ENCODE peak calls at places on chromosome 6, in four cellular contexts. F is NCI-H1092 treated with DMSO at 0.1 percent for 48 hours, S is NCI-H748 treated with DMSO at 0.1 percent for 48 hours, G is WTC11. Y is an unnamed sample.

GRCh38 chr6:128507337-128508310 is 12.8 kb downstream of the PTPRK start:
- DNase-seq in F (no peak), S (no peak), G (no peak), Y (no peak)

GRCh38 chr6:72738091-72738490 is 116.2 kb downstream of the KCNQ5 start:
- DNase-seq in F (no peak), S (no peak), G (no peak), Y (no peak)

GRCh38 chr6:34657037-34657306 is 39.6 kb downstream of the ILRUN start:
- DNase-seq in F (no peak), S (no peak), G (no peak), Y (peak)

GRCh38 chr6:14743465-14744211 is 502.2 kb upstream of the JARID2 start:
- DNase-seq in F (no peak), S (no peak), G (no peak), Y (no peak)

GRCh38 chr6:112400282-112400681 is 53.2 kb downstream of the RFPL4B start:
- DNase-seq in F (no peak), S (no peak), G (no peak), Y (no peak)

GRCh38 chr6:44133003-44133931 is 5.9 kb downstream of the TMEM63B start:
- DNase-seq in F (no peak), S (peak), G (peak), Y (peak)

GRCh38 chr6:3782876-3783832 is 31.6 kb upstream of the PXDC1 start:
- DNase-seq in F (no peak), S (no peak), G (no peak), Y (no peak)

GRCh38 chr6:144447487-144447886 is 162.4 kb downstream of the UTRN start:
- DNase-seq in F (no peak), S (no peak), G (no peak), Y (no peak)

GRCh38 chr6:31778193-31778592 is 1.1 kb upstream of the VWA7 start:
- DNase-seq in F (no peak), S (no peak), G (no peak), Y (no peak)

GRCh38 chr6:137332637-137333228 is 113.5 kb upstream of the IFNGR1 start:
- DNase-seq in F (no peak), S (no peak), G (no peak), Y (no peak)

GRCh38 chr6:89260310-89260709 is 43.2 kb upstream of the GABRR1 start:
- DNase-seq in F (no peak), S (no peak), G (no peak), Y (no peak)

GRCh38 chr6:139371421-139372253 is 2.8 kb downstream of the CITED2 start:
- DNase-seq in F (no peak), S (no peak), G (no peak), Y (peak)

GRCh38 chr6:69097948-69098347 is 462.9 kb downstream of the ADGRB3 start:
- DNase-seq in F (no peak), S (no peak), G (no peak), Y (no peak)

GRCh38 chr6:106119526-106119925 is 33.4 kb downstream of the PRDM1 start:
- DNase-seq in F (no peak), S (no peak), G (no peak), Y (no peak)

GRCh38 chr6:136607204-136607931 is 57.1 kb upstream of the MAP7 start:
- DNase-seq in F (no peak), S (peak), G (no peak), Y (no peak)

GRCh38 chr6:31899882-31900722 is 1.8 kb downstream of the ZBTB12 start:
- DNase-seq in F (no peak), S (no peak), G (no peak), Y (no peak)

GRCh38 chr6:43488667-43489276 is 11.4 kb downstream of the TJAP1 start:
- DNase-seq in F (no peak), S (no peak), G (no peak), Y (no peak)

GRCh38 chr6:11586117-11586516 is 48.6 kb downstream of the TMEM170B start:
- DNase-seq in F (no peak), S (no peak), G (no peak), Y (no peak)

GRCh38 chr6:93424303-93425064 is 5.1 kb upstream of the EPHA7 start:
- DNase-seq in F (no peak), S (no peak), G (no peak), Y (no peak)

GRCh38 chr6:82057846-82058554 is 189.5 kb downstream of the IBTK start:
- DNase-seq in F (peak), S (peak), G (no peak), Y (peak)

GRCh38 chr6:127515234-127515793 is 3.8 kb downstream of the MTCL3 start:
- DNase-seq in F (peak), S (peak), G (peak), Y (peak)

GRCh38 chr6:39114395-39114706 is 635 bp downstream of the SAYSD1 start:
- DNase-seq in F (no peak), S (peak), G (no peak), Y (no peak)

GRCh38 chr6:21331221-21331620 is 262.3 kb upstream of the SOX4 start:
- DNase-seq in F (no peak), S (no peak), G (no peak), Y (no peak)

GRCh38 chr6:157267109-157267611 is 56.2 kb downstream of the TMEM242 start:
- DNase-seq in F (no peak), S (no peak), G (peak), Y (no peak)

GRCh38 chr6:95431637-95432228 is 145.6 kb upstream of the MANEA start:
- DNase-seq in F (peak), S (peak), G (peak), Y (peak)

GRCh38 chr6:127249619-127250018 is 17.0 kb upstream of the RNF146 start:
- DNase-seq in F (no peak), S (no peak), G (no peak), Y (peak)

GRCh38 chr6:42569102-42570028 is 5.5 kb downstream of the UBR2 start:
- DNase-seq in F (no peak), S (no peak), G (no peak), Y (no peak)

GRCh38 chr6:28491984-28492317 is 23.6 kb downstream of the GPX6 start:
- DNase-seq in F (no peak), S (no peak), G (no peak), Y (no peak)

GRCh38 chr6:138307816-138308727 is 69.6 kb upstream of the SMIM28 start:
- DNase-seq in F (peak), S (no peak), G (no peak), Y (peak)

GRCh38 chr6:110367001-110367400 is 8.9 kb upstream of the METTL24 start:
- DNase-seq in F (no peak), S (no peak), G (no peak), Y (no peak)

GRCh38 chr6:55917756-55918415 is 42.5 kb upstream of the BMP5 start:
- DNase-seq in F (no peak), S (no peak), G (no peak), Y (no peak)

GRCh38 chr6:125101656-125102055 is 51.9 kb upstream of the TPD52L1 start:
- DNase-seq in F (no peak), S (no peak), G (no peak), Y (no peak)

GRCh38 chr6:136823128-136823660 is 802 bp downstream of the PEX7 start:
- DNase-seq in F (no peak), S (no peak), G (no peak), Y (no peak)

GRCh38 chr6:163285689-163286088 is 128.8 kb upstream of the QKI start:
- DNase-seq in F (no peak), S (no peak), G (no peak), Y (no peak)

GRCh38 chr6:88872962-88873361 is 90.5 kb downstream of the RNGTT start:
- DNase-seq in F (no peak), S (no peak), G (no peak), Y (no peak)

GRCh38 chr6:117907600-117908245 is 659 bp downstream of the SLC35F1 start:
- DNase-seq in F (peak), S (peak), G (peak), Y (no peak)

GRCh38 chr6:47952640-47953039 is 158.4 kb downstream of the PTCHD4 start:
- DNase-seq in F (no peak), S (no peak), G (no peak), Y (no peak)

Y was measured in G401.